ENCODE peak calls at places on chromosomes 6 and 20, in five cellular contexts. One of them, this sample, is unnamed.

GRCh38 chr6:73290435-73290834 is 27.4 kb upstream of the KHDC1 start:
- DNase-seq in adrenal gland: no peak
- DNase-seq in endothelial cell of umbilical vein: peak
- DNase-seq in H1: no peak
- DNase-seq in breast epithelium: no peak
- DNase-seq in this sample: no peak

GRCh38 chr6:79469381-79470246 is 67.6 kb downstream of the LCA5 start:
- DNase-seq in adrenal gland: no peak
- DNase-seq in endothelial cell of umbilical vein: no peak
- DNase-seq in H1: no peak
- DNase-seq in breast epithelium: no peak
- DNase-seq in this sample: no peak

GRCh38 chr6:111269401-111269970 is 182.2 kb downstream of the SLC16A10 start:
- DNase-seq in adrenal gland: no peak
- DNase-seq in endothelial cell of umbilical vein: no peak
- DNase-seq in H1: no peak
- DNase-seq in breast epithelium: no peak
- DNase-seq in this sample: no peak

GRCh38 chr6:131430531-131430930 is 142.5 kb upstream of the ARG1 start:
- DNase-seq in adrenal gland: no peak
- DNase-seq in endothelial cell of umbilical vein: no peak
- DNase-seq in H1: no peak
- DNase-seq in breast epithelium: no peak
- DNase-seq in this sample: no peak

GRCh38 chr6:37324131-37325033 is 29.4 kb upstream of the RNF8 start:
- DNase-seq in adrenal gland: no peak
- DNase-seq in endothelial cell of umbilical vein: peak
- DNase-seq in H1: no peak
- DNase-seq in breast epithelium: no peak
- DNase-seq in this sample: no peak

GRCh38 chr6:100881707-100882040 is 545 bp upstream of the ASCC3 start:
- DNase-seq in adrenal gland: no peak
- DNase-seq in endothelial cell of umbilical vein: no peak
- DNase-seq in H1: no peak
- DNase-seq in breast epithelium: no peak
- DNase-seq in this sample: no peak

GRCh38 chr6:167643716-167644115 is 183.0 kb upstream of the AFDN start:
- DNase-seq in adrenal gland: no peak
- DNase-seq in endothelial cell of umbilical vein: no peak
- DNase-seq in H1: no peak
- DNase-seq in breast epithelium: no peak
- DNase-seq in this sample: no peak

GRCh38 chr6:31794866-31795615 is 511 bp downstream of the VARS1 start:
- DNase-seq in adrenal gland: no peak
- DNase-seq in endothelial cell of umbilical vein: peak
- DNase-seq in H1: no peak
- DNase-seq in breast epithelium: no peak
- DNase-seq in this sample: no peak

GRCh38 chr20:44723798-44724362 is 8.7 kb downstream of the CCN5 start:
- DNase-seq in adrenal gland: no peak
- DNase-seq in endothelial cell of umbilical vein: no peak
- DNase-seq in H1: no peak
- DNase-seq in breast epithelium: no peak
- DNase-seq in this sample: no peak

GRCh38 chr6:90343581-90343980 is 46.9 kb upstream of the BACH2 start:
- DNase-seq in adrenal gland: peak
- DNase-seq in endothelial cell of umbilical vein: no peak
- DNase-seq in H1: no peak
- DNase-seq in breast epithelium: no peak
- DNase-seq in this sample: peak

GRCh38 chr6:117829594-117830319 is 77.3 kb upstream of the SLC35F1 start:
- DNase-seq in adrenal gland: no peak
- DNase-seq in endothelial cell of umbilical vein: peak
- DNase-seq in H1: peak
- DNase-seq in breast epithelium: no peak
- DNase-seq in this sample: peak

GRCh38 chr6:49913656-49914055 is 47.3 kb upstream of the CRISP1 start:
- DNase-seq in adrenal gland: no peak
- DNase-seq in endothelial cell of umbilical vein: no peak
- DNase-seq in H1: no peak
- DNase-seq in breast epithelium: no peak
- DNase-seq in this sample: no peak

GRCh38 chr6:158744986-158745430 is 74.2 kb downstream of the EZR start:
- DNase-seq in adrenal gland: no peak
- DNase-seq in endothelial cell of umbilical vein: no peak
- DNase-seq in H1: no peak
- DNase-seq in breast epithelium: no peak
- DNase-seq in this sample: no peak

GRCh38 chr6:41360314-41360685 is 24.9 kb downstream of the NCR2 start:
- DNase-seq in adrenal gland: no peak
- DNase-seq in endothelial cell of umbilical vein: no peak
- DNase-seq in H1: peak
- DNase-seq in breast epithelium: no peak
- DNase-seq in this sample: no peak

GRCh38 chr6:85673198-85674139 is 30.8 kb upstream of the SYNCRIP start:
- DNase-seq in adrenal gland: no peak
- DNase-seq in endothelial cell of umbilical vein: no peak
- DNase-seq in H1: peak
- DNase-seq in breast epithelium: no peak
- DNase-seq in this sample: no peak
- TF ChIP-seq POLR2A in adrenal gland: no peak
- TF ChIP-seq POLR2A in endothelial cell of umbilical vein: peak
- TF ChIP-seq POLR2A in H1: peak
- TF ChIP-seq POLR2A in breast epithelium: no peak
- TF ChIP-seq POLR2A in this sample: peak

GRCh38 chr6:145842693-145843546 is 28.3 kb upstream of the FBXO30 start:
- DNase-seq in adrenal gland: no peak
- DNase-seq in endothelial cell of umbilical vein: peak
- DNase-seq in H1: no peak
- DNase-seq in breast epithelium: no peak
- DNase-seq in this sample: no peak
- TF ChIP-seq POLR2A in adrenal gland: no peak
- TF ChIP-seq POLR2A in endothelial cell of umbilical vein: no peak
- TF ChIP-seq POLR2A in H1: no peak
- TF ChIP-seq POLR2A in breast epithelium: no peak
- TF ChIP-seq POLR2A in this sample: no peak

GRCh38 chr20:49181265-49181877 is 6.8 kb downstream of the STAU1 start:
- DNase-seq in adrenal gland: no peak
- DNase-seq in endothelial cell of umbilical vein: no peak
- DNase-seq in H1: no peak
- DNase-seq in breast epithelium: no peak
- DNase-seq in this sample: no peak

GRCh38 chr20:49174183-49174582 is 14.0 kb downstream of the STAU1 start:
- DNase-seq in adrenal gland: no peak
- DNase-seq in endothelial cell of umbilical vein: no peak
- DNase-seq in H1: no peak
- DNase-seq in breast epithelium: no peak
- DNase-seq in this sample: no peak

GRCh38 chr20:49183444-49183843 is 4.7 kb downstream of the STAU1 start:
- DNase-seq in adrenal gland: no peak
- DNase-seq in endothelial cell of umbilical vein: no peak
- DNase-seq in H1: no peak
- DNase-seq in breast epithelium: no peak
- DNase-seq in this sample: no peak

GRCh38 chr20:49184691-49185070 is 3.5 kb downstream of the STAU1 start:
- DNase-seq in adrenal gland: no peak
- DNase-seq in endothelial cell of umbilical vein: no peak
- DNase-seq in H1: no peak
- DNase-seq in breast epithelium: no peak
- DNase-seq in this sample: no peak

DNA sequence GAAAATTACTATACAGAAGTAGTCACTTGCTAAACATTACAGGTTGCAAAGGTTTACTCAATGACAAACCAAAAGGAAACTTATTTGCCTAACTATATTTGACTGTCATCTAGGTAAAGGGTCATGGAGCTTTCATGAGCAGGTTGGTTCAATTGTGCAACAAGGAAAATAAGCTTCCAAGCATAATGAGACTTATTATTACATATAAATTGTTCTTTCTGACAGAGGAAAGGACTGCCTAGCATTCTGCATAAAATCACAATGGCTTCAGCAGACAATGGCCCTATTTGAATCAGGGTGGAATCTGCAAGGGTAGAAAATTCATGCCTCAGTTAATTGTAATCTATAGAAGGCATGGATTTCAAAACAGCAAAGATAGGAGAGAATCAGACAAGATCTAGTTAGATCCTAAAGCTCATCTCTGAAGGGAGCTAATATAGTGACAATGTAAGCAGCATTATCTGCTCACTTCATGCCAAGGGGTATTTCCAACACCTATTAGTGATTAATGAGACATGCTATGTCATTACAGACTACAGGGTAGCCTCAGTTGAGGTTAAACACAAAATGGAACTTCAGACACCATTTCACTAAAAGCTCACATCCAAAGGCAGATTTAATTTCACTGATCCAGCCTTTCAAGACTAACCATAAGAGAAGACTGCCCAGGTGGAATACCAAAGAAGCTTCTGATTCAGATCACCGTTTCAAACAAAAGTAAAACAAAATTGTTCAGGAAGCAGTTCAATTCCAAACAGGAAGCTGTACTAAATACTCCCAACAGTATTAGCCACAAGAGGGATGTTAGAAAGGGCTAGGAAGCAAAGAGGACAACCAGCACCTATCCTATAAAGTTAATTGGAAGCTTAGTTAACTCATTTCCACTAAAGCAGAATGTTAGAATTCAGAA is 8.5 kb downstream of the STAU1 start:
- DNase-seq in adrenal gland: no peak
- DNase-seq in endothelial cell of umbilical vein: peak
- DNase-seq in H1: no peak
- DNase-seq in breast epithelium: no peak
- DNase-seq in this sample: no peak
- TF ChIP-seq POLR2A in adrenal gland: no peak
- TF ChIP-seq POLR2A in endothelial cell of umbilical vein: no peak
- TF ChIP-seq POLR2A in H1: no peak
- TF ChIP-seq POLR2A in breast epithelium: no peak
- TF ChIP-seq POLR2A in this sample: no peak

GRCh38 chr20:33086052-33086722 is 6.7 kb downstream of the BPIFB4 start:
- DNase-seq in adrenal gland: no peak
- DNase-seq in endothelial cell of umbilical vein: no peak
- DNase-seq in H1: no peak
- DNase-seq in breast epithelium: no peak
- DNase-seq in this sample: no peak
- TF ChIP-seq POLR2A in adrenal gland: no peak
- TF ChIP-seq POLR2A in endothelial cell of umbilical vein: no peak
- TF ChIP-seq POLR2A in H1: no peak
- TF ChIP-seq POLR2A in breast epithelium: no peak
- TF ChIP-seq POLR2A in this sample: no peak

GRCh38 chr6:35469711-35470662 is 1.8 kb downstream of the RPL10A start:
- DNase-seq in adrenal gland: no peak
- DNase-seq in endothelial cell of umbilical vein: peak
- DNase-seq in H1: no peak
- DNase-seq in breast epithelium: no peak
- DNase-seq in this sample: peak
- TF ChIP-seq POLR2A in adrenal gland: no peak
- TF ChIP-seq POLR2A in endothelial cell of umbilical vein: no peak
- TF ChIP-seq POLR2A in H1: no peak
- TF ChIP-seq POLR2A in breast epithelium: no peak
- TF ChIP-seq POLR2A in this sample: no peak

DNA sequence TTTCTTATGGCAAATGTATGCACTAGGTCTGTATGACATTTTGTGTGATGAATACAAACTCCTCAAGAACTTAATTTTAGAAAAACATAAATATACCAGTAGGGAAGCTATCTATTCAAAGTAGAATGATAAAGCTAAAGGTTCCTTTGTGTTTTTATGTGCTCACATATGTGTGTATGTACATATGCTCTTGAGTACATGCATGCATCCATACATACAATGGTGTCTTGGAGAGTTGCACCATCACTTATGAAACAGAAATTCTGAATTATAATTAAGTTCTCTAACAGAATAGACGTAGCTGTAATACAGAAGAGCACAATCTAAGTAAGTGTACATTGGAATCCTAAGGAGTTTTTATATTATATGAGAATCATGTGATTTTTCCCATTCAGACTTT is 2.3 kb downstream of the NKAIN2 start:
- DNase-seq in adrenal gland: no peak
- DNase-seq in endothelial cell of umbilical vein: no peak
- DNase-seq in H1: no peak
- DNase-seq in breast epithelium: no peak
- DNase-seq in this sample: no peak
- TF ChIP-seq POLR2A in adrenal gland: no peak
- TF ChIP-seq POLR2A in endothelial cell of umbilical vein: no peak
- TF ChIP-seq POLR2A in H1: no peak
- TF ChIP-seq POLR2A in breast epithelium: no peak
- TF ChIP-seq POLR2A in this sample: no peak

DNA sequence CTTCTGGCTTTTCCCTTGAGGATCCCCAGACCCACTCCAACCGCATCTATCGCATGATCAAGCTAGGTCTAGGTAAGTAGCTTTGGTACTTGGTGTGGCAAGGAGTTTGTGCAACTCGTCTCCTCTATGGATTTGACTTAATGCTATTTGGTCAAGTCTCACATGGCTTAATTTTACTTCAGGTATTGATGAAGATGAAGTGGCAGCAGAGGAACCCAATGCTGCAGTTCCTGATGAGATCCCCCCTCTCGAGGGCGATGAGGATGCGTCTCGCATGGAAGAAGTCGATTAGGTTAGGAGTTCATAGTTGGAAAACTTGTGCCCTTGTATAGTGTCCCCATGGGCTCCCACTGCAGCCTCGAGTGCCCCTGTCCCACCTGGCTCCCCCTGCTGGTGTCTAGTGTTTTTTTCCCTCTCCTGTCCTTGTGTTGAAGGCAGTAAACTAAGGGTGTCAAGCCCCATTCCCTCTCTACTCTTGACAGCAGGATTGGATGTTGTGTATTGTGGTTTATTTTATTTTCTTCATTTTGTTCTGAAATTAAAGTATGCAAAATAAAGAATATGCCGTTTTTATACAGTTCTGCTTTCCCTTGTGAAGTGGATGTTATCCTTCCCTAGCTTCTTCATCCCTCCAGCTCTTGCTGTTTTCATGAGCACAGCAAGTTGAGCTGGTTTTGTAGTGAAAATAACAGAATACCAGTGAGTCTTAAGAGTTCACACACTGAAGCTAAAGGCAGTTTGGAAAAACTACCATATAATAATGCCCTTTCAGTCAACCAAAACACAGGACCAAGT is 3.8 kb downstream of the SLC35B2 start:
- DNase-seq in adrenal gland: no peak
- DNase-seq in endothelial cell of umbilical vein: peak
- DNase-seq in H1: peak
- DNase-seq in breast epithelium: no peak
- DNase-seq in this sample: peak
- TF ChIP-seq POLR2A in adrenal gland: no peak
- TF ChIP-seq POLR2A in endothelial cell of umbilical vein: peak
- TF ChIP-seq POLR2A in H1: no peak
- TF ChIP-seq POLR2A in breast epithelium: no peak
- TF ChIP-seq POLR2A in this sample: no peak

This sample was measured in erythroblast.